ENCODE peak calls at places on chromosomes 3 and 15, in seven cellular contexts. R, U, I, G, O, F and Q are unnamed samples.

GRCh38 chr15:42069025-42069424 is 25.3 kb downstream of the PLA2G4D start:
- DNase-seq in G (no peak), O (no peak), U (no peak), I (no peak), R (no peak), F (no peak), Q (no peak)

GRCh38 chr3:42036483-42036823 is 54.7 kb upstream of the TRAK1 start:
- DNase-seq in I (peak; percentile 44), F (peak; percentile 58), U (no peak), R (peak; percentile 58), G (no peak), O (no peak), Q (no peak)

GRCh38 chr3:197023241-197023997 is 6.2 kb downstream of the MELTF start:
- DNase-seq in I (peak; percentile 51), R (no peak), F (no peak), U (no peak), O (no peak), G (peak; percentile 76), Q (no peak)

GRCh38 chr15:55879181-55879580 is 114.2 kb downstream of the NEDD4 start:
- DNase-seq in R (no peak), G (no peak), F (no peak), O (no peak), U (no peak), I (no peak), Q (no peak)

GRCh38 chr3:62316525-62316924 is 56.8 kb downstream of the FEZF2 start:
- DNase-seq in I (no peak), R (no peak), O (no peak), U (no peak), G (no peak), F (no peak), Q (no peak)

GRCh38 chr3:98750520-98750919 is 12.6 kb upstream of the ST3GAL6 start:
- DNase-seq in O (no peak), R (peak; percentile 70), F (no peak), G (no peak), I (no peak), U (no peak), Q (no peak)

GRCh38 chr3:29721789-29722188 is 440.9 kb downstream of the RBMS3 start:
- DNase-seq in U (no peak), I (no peak), O (no peak), F (no peak), G (no peak), R (no peak), Q (no peak)

GRCh38 chr3:136862953-136863352 is 945 bp downstream of the NCK1 start:
- DNase-seq in F (no peak), R (no peak), I (no peak), G (no peak), O (no peak), U (no peak), Q (no peak)

GRCh38 chr15:29451201-29451781 is 181.7 kb upstream of the NSMCE3 start:
- DNase-seq in R (peak; percentile 11), U (no peak), F (peak; percentile 14), I (peak; percentile 47), O (peak; percentile 69), G (no peak), Q (peak; percentile 7)

GRCh38 chr3:171453175-171453868 is 6.9 kb downstream of the TNIK start:
- DNase-seq in G (no peak), I (no peak), U (no peak), O (peak; percentile 83), F (peak; percentile 69), R (no peak), Q (no peak)

GRCh38 chr3:155891341-155891740 is 20.9 kb downstream of the GMPS start:
- DNase-seq in O (no peak), G (no peak), F (no peak), U (no peak), I (no peak), R (no peak), Q (no peak)

GRCh38 chr3:140629351-140630137 is 48.3 kb upstream of the TRIM42 start:
- DNase-seq in G (no peak), R (peak; percentile 17), O (no peak), F (no peak), U (no peak), I (no peak), Q (no peak)

GRCh38 chr3:55697177-55697865 is 210.2 kb upstream of the WNT5A start:
- DNase-seq in O (no peak), F (no peak), U (no peak), G (no peak), R (no peak), I (no peak), Q (no peak)

GRCh38 chr3:188439080-188439479 is 285.1 kb downstream of the LPP start:
- DNase-seq in R (no peak), U (no peak), G (no peak), I (no peak), F (no peak), O (no peak), Q (no peak)

GRCh38 chr15:58213587-58214360 is 75.6 kb downstream of the AQP9 start:
- DNase-seq in I (no peak), R (no peak), F (no peak), G (no peak), O (no peak), U (no peak), Q (no peak)

GRCh38 chr15:67370206-67370954 is 115.8 kb downstream of the IQCH start:
- DNase-seq in O (no peak), G (no peak), R (no peak), I (no peak), U (no peak), F (peak; percentile 60), Q (no peak)

GRCh38 chr3:177776656-177777055 is 579.4 kb upstream of the TBL1XR1 start:
- DNase-seq in G (no peak), R (peak; percentile 18), F (no peak), I (no peak), O (no peak), U (no peak), Q (no peak)

GRCh38 chr3:101913173-101913572 is 63.9 kb downstream of the NFKBIZ start:
- DNase-seq in U (no peak), R (no peak), O (no peak), I (no peak), G (no peak), F (no peak), Q (no peak)

GRCh38 chr15:41022487-41023090 is 69.3 kb downstream of the CHAC1 start:
- DNase-seq in F (peak; percentile 46), O (peak; percentile 58), I (peak; percentile 61), R (peak; percentile 28), G (peak; percentile 21), U (peak; percentile 18), Q (peak; percentile 28)

GRCh38 chr3:59422312-59422711 is 372.5 kb upstream of the CFAP20DC start:
- DNase-seq in R (no peak), O (no peak), U (no peak), F (no peak), G (no peak), I (no peak), Q (no peak)

GRCh38 chr15:32641517-32642059 is at the start of gene SCG5:
- DNase-seq in G (no peak), I (peak; percentile 67), F (peak; percentile 79), O (peak; percentile 85), R (no peak), U (peak; percentile 60), Q (no peak)

GRCh38 chr3:64188810-64189560 is 36.3 kb downstream of the PRICKLE2 start:
- DNase-seq in I (no peak), O (no peak), F (no peak), R (no peak), G (no peak), U (peak; percentile 57), Q (no peak)

DNA sequence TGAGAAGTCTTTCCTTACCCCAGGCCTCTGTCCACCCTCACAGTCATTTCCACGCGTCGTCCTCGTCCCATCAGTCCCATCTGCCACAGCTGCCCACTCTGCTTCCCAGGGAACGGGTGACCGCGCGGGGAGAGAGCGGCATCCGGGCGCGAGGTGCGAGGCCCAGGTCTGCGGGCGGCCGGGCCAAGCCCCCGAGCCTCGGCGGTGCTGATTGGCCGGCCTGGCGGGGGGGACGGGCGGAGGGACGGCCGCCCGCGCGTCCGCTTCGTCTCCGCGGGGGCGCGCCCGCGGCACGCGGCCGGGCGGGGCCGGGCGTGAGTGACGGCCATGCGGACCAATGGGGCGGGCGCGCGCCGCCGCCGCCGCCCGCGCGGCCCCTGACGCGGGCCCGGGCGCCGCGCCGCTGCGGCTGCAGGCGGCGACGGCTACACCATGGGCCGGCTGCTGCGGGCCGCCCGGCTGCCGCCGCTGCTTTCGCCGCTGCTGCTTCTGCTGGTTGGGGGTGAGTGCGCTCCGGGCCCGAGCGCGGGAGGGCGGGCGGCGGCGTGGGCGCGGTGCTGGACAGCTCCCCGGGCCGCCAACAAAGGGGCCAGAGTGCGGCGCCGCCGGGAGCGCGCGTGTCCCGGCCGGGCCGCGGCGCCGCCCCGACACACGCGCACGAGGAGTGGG is at the start of gene PODXL2:
- DNase-seq in I (peak; percentile 99), F (peak; percentile 79), O (peak; percentile 76), R (peak; percentile 28), U (peak; percentile 52), G (no peak), Q (peak; percentile 24)
- TF ChIP-seq YY1 in I (no peak), F (no peak), O (no peak), R (no peak), U (no peak), G (no peak), Q (no peak)

DNA sequence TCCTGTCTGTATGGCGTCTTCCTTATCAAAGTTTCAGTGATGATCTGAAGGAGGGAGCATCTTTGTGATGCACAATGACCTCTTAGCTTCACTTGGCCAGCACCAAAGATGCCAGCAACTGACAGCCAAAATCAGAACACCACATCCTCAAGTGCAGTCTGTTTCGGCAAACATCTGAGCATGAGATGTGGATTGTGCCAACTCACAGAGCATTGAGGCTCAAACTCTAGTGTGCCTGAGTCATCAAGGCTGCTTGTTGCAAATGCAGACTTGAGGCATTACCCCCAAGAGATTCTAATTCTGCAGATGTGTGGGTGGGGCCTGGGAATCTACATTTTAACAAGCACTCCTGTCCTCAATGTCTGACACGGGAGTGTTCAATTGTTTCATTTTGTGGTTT is 35.8 kb downstream of the ABHD5 start:
- DNase-seq in R (no peak), I (no peak), G (no peak), U (no peak), O (no peak), F (no peak), Q (no peak)
- TF ChIP-seq YY1 in R (no peak), I (no peak), G (no peak), U (no peak), O (no peak), F (no peak), Q (no peak)

DNA sequence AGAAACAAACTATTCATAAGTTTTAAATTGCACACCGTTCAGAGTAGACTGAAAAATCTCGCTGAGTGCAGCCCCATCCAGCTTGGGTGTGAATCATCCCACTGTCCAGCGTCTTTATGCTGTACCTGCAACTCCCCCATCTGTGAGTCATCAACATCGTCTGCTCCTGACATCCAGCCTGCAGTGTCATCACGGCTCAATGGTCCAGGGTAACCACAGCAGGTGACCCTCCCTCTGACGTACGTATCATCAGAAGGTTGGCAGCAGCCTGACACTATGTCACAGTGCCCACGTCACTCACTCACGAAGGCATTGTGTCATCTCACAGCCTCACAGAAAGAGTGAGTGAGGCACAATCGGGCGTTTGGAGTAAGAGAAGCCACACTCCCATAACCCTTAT is 65.2 kb downstream of the TPRA1 start:
- DNase-seq in O (no peak), F (peak; percentile 45), I (no peak), U (no peak), R (peak; percentile 27), G (no peak), Q (peak; percentile 78)
- TF ChIP-seq YY1 in O (no peak), F (no peak), I (no peak), U (no peak), R (no peak), G (no peak), Q (no peak)

GRCh38 chr3:174857301-174857700 is 1.8 kb upstream of the NAALADL2 start:
- DNase-seq in F (no peak), I (no peak), O (no peak), G (no peak), R (no peak), U (no peak), Q (no peak)
- TF ChIP-seq YY1 in F (no peak), I (no peak), O (no peak), G (no peak), R (no peak), U (no peak), Q (no peak)

GRCh38 chr3:16103472-16103871 is 71.0 kb upstream of the GALNT15 start:
- DNase-seq in G (no peak), I (no peak), O (no peak), R (peak; percentile 1), F (no peak), U (no peak), Q (no peak)
- TF ChIP-seq YY1 in G (no peak), I (no peak), O (no peak), R (no peak), F (no peak), U (no peak), Q (no peak)